ENCODE peak calls at places on chromosomes 13 and 19, in seven cellular contexts. I is IMR-90; G is Panc1; C is uterus; K is naive thymus-derived CD4-positive, alpha-beta T cell; S is testis; V is thoracic aorta. E is an unnamed sample.

GRCh38 chr13:63184693-63185092 is 1769.0 kb upstream of the PCDH20 start:
- DNase-seq in I (peak; percentile 88), G (no peak), C (no peak), K (no peak), S (no peak), V (no peak), E (peak; percentile 88)

GRCh38 chr19:7109678-7110289 is 40.3 kb downstream of the ZNF557 start:
- DNase-seq in I (no peak), G (no peak), C (no peak), K (no peak), S (peak; percentile 29), V (no peak), E (peak; percentile 61)

GRCh38 chr13:49667773-49668172 is 23.5 kb downstream of the EBPL start:
- DNase-seq in I (peak; percentile 44), G (no peak), C (no peak), K (no peak), S (no peak), V (no peak), E (no peak)

GRCh38 chr13:39253774-39254173 is 215.5 kb downstream of the NHLRC3 start:
- DNase-seq in I (peak; percentile 59), G (no peak), C (no peak), K (no peak), S (no peak), V (no peak), E (no peak)

GRCh38 chr19:37930416-37930815 is 23.4 kb downstream of the SIPA1L3 start:
- DNase-seq in I (no peak), G (no peak), C (no peak), K (no peak), S (no peak), V (no peak), E (no peak)

GRCh38 chr19:37902668-37903067 is 3.7 kb downstream of the WDR87 start:
- DNase-seq in I (peak; percentile 70), G (peak; percentile 60), C (peak; percentile 46), K (peak; percentile 73), S (peak; percentile 91), V (peak; percentile 20), E (peak; percentile 95)

GRCh38 chr13:30395192-30396158 is 26.8 kb upstream of the UBE2L5 start:
- DNase-seq in I (peak; percentile 93), G (peak; percentile 35), C (peak; percentile 95), K (peak; percentile 71), S (peak; percentile 95), V (peak; percentile 75), E (peak; percentile 85)

GRCh38 chr13:49679244-49679643 is 12.0 kb downstream of the EBPL start:
- DNase-seq in I (peak; percentile 35), G (no peak), C (no peak), K (no peak), S (peak; percentile 46), V (no peak), E (peak; percentile 10)

GRCh38 chr19:16017138-16017490 is 59.2 kb upstream of the TPM4 start:
- DNase-seq in I (no peak), G (no peak), C (no peak), K (no peak), S (no peak), V (no peak), E (no peak)

GRCh38 chr13:42395066-42395821 is 123.3 kb downstream of the AKAP11 start:
- DNase-seq in I (no peak), G (no peak), C (no peak), K (no peak), S (no peak), V (no peak), E (no peak)

GRCh38 chr13:112161441-112162301 is 94.7 kb downstream of the SOX1 start:
- DNase-seq in I (no peak), G (no peak), C (no peak), K (no peak), S (no peak), V (no peak), E (peak; percentile 81)

GRCh38 chr19:3760871-3761361 is 576 bp downstream of the APBA3 start:
- DNase-seq in I (peak; percentile 8), G (no peak), C (no peak), K (peak; percentile 36), S (no peak), V (no peak), E (no peak)
- H3K4me1 ChIP-seq in I (peaks cover 2% of the 10 kb centered on the region), G (peaks cover 9% of the 10 kb centered on the region), C (no peaks in the 10 kb centered on the region), K (peaks cover 19% of the 10 kb centered on the region), S (peaks cover 9% of the 10 kb centered on the region), V (peaks cover 38% of the 10 kb centered on the region), E (no peaks in the 10 kb centered on the region)

DNA sequence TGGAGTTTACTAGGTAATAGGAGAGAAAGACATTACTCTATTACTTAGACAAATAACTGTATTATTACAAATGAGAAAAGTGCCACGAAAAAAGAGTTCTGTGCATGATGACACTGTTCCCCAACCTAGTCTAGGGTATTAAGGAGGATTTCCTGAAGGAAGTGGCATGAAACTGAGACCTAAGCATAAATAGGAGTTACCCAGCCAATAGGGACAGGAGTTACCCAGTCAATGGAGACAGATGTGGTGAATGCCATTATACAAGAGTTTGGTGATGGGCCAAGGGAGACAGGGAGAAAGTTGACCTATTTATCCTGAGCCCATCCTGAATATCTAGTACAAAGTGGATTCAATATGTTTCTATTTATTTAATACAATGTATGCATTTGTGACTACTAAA is 65.4 kb downstream of the KL start:
- DNase-seq in I (no peak), G (no peak), C (no peak), K (no peak), S (no peak), V (no peak), E (no peak)
- H3K27ac ChIP-seq in I (no peak overlapping the region), G (no peak overlapping the region), C (no peak overlapping the region), K (no peak overlapping the region), S (no peak overlapping the region), V (no peak overlapping the region), E (no peak overlapping the region)

GRCh38 chr13:97394542-97394941 is 39.4 kb upstream of the RAP2A start:
- DNase-seq in I (no peak), G (no peak), C (no peak), K (no peak), S (no peak), V (no peak), E (no peak)

GRCh38 chr13:97391201-97391600 is 42.8 kb upstream of the RAP2A start:
- DNase-seq in I (peak; percentile 50), G (no peak), C (no peak), K (no peak), S (no peak), V (no peak), E (no peak)

GRCh38 chr13:97395437-97396136 is 38.4 kb upstream of the RAP2A start:
- DNase-seq in I (peak; percentile 66), G (no peak), C (no peak), K (no peak), S (no peak), V (no peak), E (no peak)

GRCh38 chr13:97388385-97388784 is 45.6 kb upstream of the RAP2A start:
- DNase-seq in I (no peak), G (no peak), C (no peak), K (no peak), S (no peak), V (no peak), E (no peak)

GRCh38 chr13:97392020-97392419 is 41.9 kb upstream of the RAP2A start:
- DNase-seq in I (no peak), G (no peak), C (no peak), K (no peak), S (no peak), V (no peak), E (no peak)
- H3K4me1 ChIP-seq in I (peaks cover 5% of the 10 kb centered on the region), G (peaks cover 6% of the 10 kb centered on the region), C (no peaks in the 10 kb centered on the region), K (no peaks in the 10 kb centered on the region), S (no peaks in the 10 kb centered on the region), V (peaks cover 9% of the 10 kb centered on the region), E (no peaks in the 10 kb centered on the region)

GRCh38 chr19:47186337-47187022 is 44.5 kb downstream of the BBC3 start:
- DNase-seq in I (no peak), G (no peak), C (no peak), K (peak; percentile 83), S (no peak), V (no peak), E (no peak)
- H3K27ac ChIP-seq in I (no peak overlapping the region), G (no peak overlapping the region), C (no peak overlapping the region), K (peak overlapping the region; percentile 77), S (no peak overlapping the region), V (no peak overlapping the region), E (peak overlapping the region; percentile 3)

GRCh38 chr19:46731584-46731983 is 14.3 kb upstream of the FKRP start:
- DNase-seq in I (no peak), G (no peak), C (no peak), K (no peak), S (no peak), V (no peak), E (no peak)
- H3K4me1 ChIP-seq in I (peaks cover 18% of the 10 kb centered on the region), G (no peaks in the 10 kb centered on the region), C (no peaks in the 10 kb centered on the region), K (no peaks in the 10 kb centered on the region), S (peaks cover 17% of the 10 kb centered on the region), V (peaks cover 15% of the 10 kb centered on the region), E (no peaks in the 10 kb centered on the region)

E was measured in endodermal cell.